ENCODE peak calls at places on chromosomes 5 and 9, in ten cellular contexts. T is A549, H is IMR-90, O is mammary epithelial cell, G is osteoblast, N is PC-3, F is endothelial cell of umbilical vein, R is neural progenitor cell, Z is Karpas-422, E is K562. V is an unnamed sample. For H3K4me1 and H3K9me3, the result is how much of the 10 kb centered on the place peaks cover.

GRCh38 chr9:130980526-130980925 is 28.4 kb upstream of the LAMC3 start:
- DNase-seq in Z (no peak), T (no peak), O (no peak), N (no peak), R (no peak), E (peak), H (no peak), G (peak), F (no peak), V (no peak)

GRCh38 chr5:41863871-41864486 is 6.2 kb downstream of the OXCT1 start:
- DNase-seq in T (no peak), O (peak), Z (no peak), E (no peak), G (peak), H (peak), F (no peak), N (peak), R (no peak), V (no peak)

GRCh38 chr5:83471405-83472212 is at the start of gene VCAN:
- DNase-seq in T (peak), F (no peak), Z (no peak), N (peak), E (no peak), O (peak), R (peak), G (peak), H (peak), V (no peak)

GRCh38 chr5:148620696-148621095 is 33.6 kb downstream of the HTR4 start:
- DNase-seq in R (no peak), Z (no peak), T (no peak), N (no peak), F (peak), H (no peak), G (no peak), E (peak), O (peak), V (no peak)

GRCh38 chr9:36844961-36845360 is 189.1 kb downstream of the PAX5 start:
- DNase-seq in H (no peak), O (no peak), G (no peak), F (no peak), T (no peak), R (no peak), E (no peak), N (no peak), Z (no peak), V (no peak)

GRCh38 chr9:109602987-109603386 is 104.9 kb upstream of the PTPN3 start:
- DNase-seq in Z (no peak), O (no peak), G (no peak), F (no peak), R (no peak), H (no peak), T (no peak), E (no peak), N (no peak), V (no peak)

GRCh38 chr5:22889714-22890113 is 36.6 kb upstream of the CDH12 start:
- DNase-seq in F (no peak), H (no peak), R (no peak), O (no peak), E (no peak), G (no peak), T (no peak), N (peak), Z (peak), V (no peak)

GRCh38 chr5:122600924-122601323 is 174.0 kb upstream of the SNX2 start:
- DNase-seq in H (no peak), T (no peak), G (no peak), F (no peak), R (no peak), O (no peak), Z (no peak), N (no peak), E (no peak), V (no peak)

GRCh38 chr9:75893096-75893495 is 2.6 kb downstream of the PCSK5 start:
- DNase-seq in E (no peak), G (no peak), F (no peak), O (peak), N (no peak), R (no peak), T (no peak), H (no peak), Z (no peak), V (no peak)

GRCh38 chr9:115204827-115205506 is 87.0 kb upstream of the TNC start:
- DNase-seq in H (peak), O (peak), T (peak), E (no peak), Z (no peak), F (no peak), G (no peak), R (no peak), N (peak), V (no peak)

GRCh38 chr5:109645591-109646236 is 44.0 kb upstream of the MAN2A1 start:
- DNase-seq in O (no peak), H (no peak), T (no peak), F (no peak), Z (no peak), G (no peak), R (peak), N (no peak), E (no peak), V (no peak)

GRCh38 chr5:137260820-137261541 is 238.1 kb downstream of the SPOCK1 start:
- DNase-seq in R (peak), H (no peak), T (no peak), Z (no peak), G (no peak), F (no peak), E (no peak), N (no peak), O (no peak), V (no peak)

GRCh38 chr9:9997585-9997984 is 615.2 kb downstream of the PTPRD start:
- DNase-seq in T (no peak), G (no peak), H (no peak), O (no peak), E (no peak), R (no peak), Z (no peak), N (no peak), F (no peak), V (no peak)

GRCh38 chr9:111284703-111285102 is 45.3 kb downstream of the OR2K2 start:
- DNase-seq in Z (no peak), G (no peak), T (no peak), F (no peak), E (no peak), H (no peak), N (no peak), O (no peak), R (no peak), V (no peak)

GRCh38 chr9:109918359-109919163 is 138.6 kb downstream of the PALM2AKAP2 start:
- DNase-seq in Z (no peak), R (no peak), F (peak), E (no peak), N (no peak), H (no peak), O (no peak), G (no peak), T (no peak), V (no peak)

GRCh38 chr9:126642009-126642744 is 28.4 kb downstream of the LMX1B start:
- DNase-seq in N (no peak), G (no peak), T (no peak), F (no peak), R (no peak), O (no peak), H (no peak), E (no peak), Z (no peak), V (no peak)

GRCh38 chr5:132058646-132059042 is 1.8 kb upstream of the IL3 start:
- DNase-seq in H (no peak), Z (no peak), E (no peak), T (no peak), O (no peak), N (no peak), R (no peak), G (peak), F (no peak), V (no peak)

GRCh38 chr5:624118-624950 is 12.2 kb downstream of the CEP72 start:
- DNase-seq in T (no peak), G (peak), F (no peak), N (no peak), R (no peak), E (no peak), H (no peak), Z (no peak), O (no peak), V (no peak)

GRCh38 chr5:96876292-96876850 is at the start of gene ERAP2:
- DNase-seq in R (no peak), G (no peak), H (peak), T (peak), Z (peak), E (peak), O (peak), N (peak), F (peak), V (no peak)

GRCh38 chr5:67053229-67053628 is 143.4 kb downstream of the CD180 start:
- DNase-seq in H (no peak), G (no peak), F (no peak), T (no peak), N (no peak), E (no peak), O (no peak), Z (peak), R (peak), V (no peak)

GRCh38 chr5:41270423-41271251 is 57.3 kb upstream of the C6 start:
- DNase-seq in E (no peak), H (peak), N (peak), O (peak), R (peak), Z (peak), F (peak), G (peak), T (peak), V (no peak)

GRCh38 chr9:92638621-92639101 is 31.3 kb downstream of the IPPK start:
- DNase-seq in O (no peak), F (no peak), N (no peak), G (no peak), T (no peak), R (no peak), H (no peak), E (no peak), Z (no peak), V (no peak)

GRCh38 chr9:124835026-124835501 is 18.2 kb upstream of the WDR38 start:
- DNase-seq in N (peak), R (no peak), F (peak), T (peak), O (peak), H (peak), G (no peak), Z (no peak), E (no peak), V (no peak)

GRCh38 chr9:102049586-102050246 is 311.3 kb upstream of the GRIN3A start:
- DNase-seq in E (no peak), R (no peak), G (no peak), O (no peak), Z (no peak), T (no peak), H (no peak), F (no peak), N (no peak), V (no peak)

GRCh38 chr9:23686257-23686656 is 139.8 kb downstream of the ELAVL2 start:
- DNase-seq in N (peak), O (peak), R (no peak), G (no peak), T (no peak), H (no peak), E (no peak), Z (no peak), F (no peak), V (peak)

GRCh38 chr5:135308245-135308644 is 90.8 kb downstream of the MACROH2A1 start:
- DNase-seq in T (no peak), E (no peak), N (peak), H (peak), O (peak), Z (no peak), G (peak), R (no peak), F (no peak), V (no peak)

GRCh38 chr9:134222018-134222573 is 57.7 kb upstream of the RNU6ATAC start:
- DNase-seq in H (no peak), T (no peak), O (peak), Z (no peak), F (no peak), E (no peak), R (no peak), N (no peak), G (peak), V (no peak)

GRCh38 chr9:126170286-126170823 is 156.3 kb upstream of the MVB12B start:
- DNase-seq in G (no peak), T (no peak), E (no peak), O (no peak), R (no peak), N (no peak), H (no peak), F (no peak), Z (no peak), V (no peak)

GRCh38 chr5:2888520-2889060 is 137.1 kb upstream of the IRX2 start:
- DNase-seq in H (no peak), N (no peak), G (no peak), O (no peak), R (no peak), Z (no peak), F (no peak), T (no peak), E (no peak), V (no peak)

GRCh38 chr9:126947529-126947928 is 32.9 kb downstream of the RALGPS1 start:
- DNase-seq in N (peak), R (peak), H (no peak), Z (no peak), F (no peak), T (no peak), O (no peak), E (no peak), G (no peak), V (no peak)

GRCh38 chr9:8078641-8079140 is 279.1 kb upstream of the DMAC1 start:
- DNase-seq in O (no peak), N (no peak), E (no peak), G (peak), R (no peak), Z (no peak), F (no peak), H (no peak), T (no peak), V (no peak)

GRCh38 chr9:104765138-104765537 is 1.2 kb downstream of the NIPSNAP3B start:
- DNase-seq in G (no peak), R (no peak), T (no peak), H (no peak), F (no peak), E (no peak), Z (no peak), O (no peak), N (no peak), V (no peak)

GRCh38 chr5:63961598-63962161 is 565 bp downstream of the HTR1A start:
- DNase-seq in H (no peak), O (no peak), F (no peak), T (no peak), R (peak), Z (no peak), N (no peak), G (peak), E (no peak), V (no peak)

GRCh38 chr5:13643196-13643595 is 301.3 kb downstream of the DNAH5 start:
- DNase-seq in T (no peak), G (no peak), H (no peak), N (no peak), O (no peak), F (no peak), R (no peak), E (no peak), Z (no peak), V (no peak)

GRCh38 chr9:123660691-123661090 is 269.2 kb downstream of the DENND1A start:
- DNase-seq in O (no peak), T (no peak), N (no peak), R (no peak), E (no peak), Z (peak), H (no peak), G (no peak), F (no peak), V (no peak)

GRCh38 chr5:149840226-149840825 is 104.3 kb downstream of the PDE6A start:
- DNase-seq in H (no peak), R (no peak), F (no peak), N (no peak), O (no peak), T (no peak), E (no peak), G (no peak), Z (no peak), V (no peak)

GRCh38 chr5:149839761-149840160 is 104.8 kb downstream of the PDE6A start:
- DNase-seq in R (no peak), O (peak), F (no peak), Z (no peak), N (no peak), G (no peak), T (no peak), H (peak), E (no peak), V (no peak)

GRCh38 chr5:149845601-149846000 is 99.0 kb downstream of the PDE6A start:
- DNase-seq in Z (no peak), N (no peak), O (no peak), E (no peak), R (no peak), F (no peak), T (no peak), G (no peak), H (no peak), V (no peak)

GRCh38 chr5:149838881-149839739 is 105.5 kb downstream of the PDE6A start:
- DNase-seq in N (peak), R (no peak), G (peak), E (no peak), Z (no peak), F (no peak), O (peak), T (peak), H (peak), V (peak)

GRCh38 chr5:149841844-149842793 is 102.5 kb downstream of the PDE6A start:
- DNase-seq in R (no peak), F (no peak), N (no peak), G (no peak), Z (no peak), O (no peak), H (no peak), T (no peak), E (no peak), V (no peak)
- H3K4me2 ChIP-seq in R (no peak), F (no peak), N (no peak), G (no peak), Z (no peak), O (no peak), H (no peak), T (no peak), E (no peak), V (no peak)

GRCh38 chr5:119322948-119323629 is 32.7 kb upstream of the TNFAIP8 start:
- DNase-seq in N (no peak), T (peak), G (no peak), O (peak), R (no peak), Z (no peak), E (no peak), F (peak), H (peak), V (no peak)
- H3K4me1 ChIP-seq in N (under half), T (half or more), G (under half), O (under half), R (under half), Z (under half), E (half or more), F (under half), H (under half), V (under half)

DNA sequence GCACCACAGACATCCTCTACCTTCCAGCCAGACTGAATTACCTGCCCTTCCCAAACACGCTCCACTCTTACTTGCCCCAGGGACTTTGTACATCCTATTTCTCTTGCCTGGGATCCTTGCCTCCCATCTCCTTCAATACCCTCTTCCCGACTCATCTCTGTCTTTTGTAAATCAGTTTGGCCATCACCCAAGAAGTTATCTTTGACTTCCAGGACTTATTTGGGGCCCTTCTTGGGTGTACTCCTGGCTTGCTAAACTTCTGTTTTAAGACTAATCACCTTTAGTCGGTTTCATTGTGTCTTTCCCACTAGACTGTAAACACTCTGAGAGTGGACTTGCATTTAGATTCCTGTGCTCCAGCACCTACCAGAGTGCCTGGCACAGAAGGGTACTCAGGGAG is 545.6 kb downstream of the ACTL7B start:
- DNase-seq in T (no peak), E (no peak), H (no peak), O (no peak), Z (no peak), F (no peak), R (no peak), N (no peak), G (no peak), V (no peak)
- H3K9me3 ChIP-seq in T (under half), E (under half), H (under half), O (under half), Z (under half), F (under half), R (under half), N (under half), G (under half), V (under half)

GRCh38 chr9:79240774-79241173 is 331.0 kb upstream of the TLE4 start:
- DNase-seq in H (no peak), N (no peak), O (no peak), E (no peak), F (no peak), G (no peak), Z (no peak), T (no peak), R (no peak), V (no peak)

GRCh38 chr9:79242489-79242888 is 329.3 kb upstream of the TLE4 start:
- DNase-seq in F (no peak), H (no peak), G (no peak), N (no peak), O (no peak), E (no peak), R (no peak), T (no peak), Z (no peak), V (no peak)

GRCh38 chr9:79247021-79247420 is 324.7 kb upstream of the TLE4 start:
- DNase-seq in O (no peak), H (no peak), E (no peak), N (no peak), T (no peak), Z (no peak), R (no peak), G (no peak), F (no peak), V (no peak)

GRCh38 chr9:79246170-79246569 is 325.6 kb upstream of the TLE4 start:
- DNase-seq in F (no peak), H (no peak), Z (no peak), O (no peak), G (no peak), E (no peak), N (no peak), T (no peak), R (no peak), V (no peak)
- H3K4me2 ChIP-seq in F (no peak), H (no peak), Z (no peak), O (no peak), G (no peak), E (no peak), N (no peak), T (no peak), R (no peak), V (no peak)

V was measured in keratinocyte.